ENCODE peak calls at places on chromosomes 6 and 20, in four cellular contexts. One of them, this sample, is unnamed.

GRCh38 chr6:7636151-7636550 is 46.2 kb downstream of the SNRNP48 start:
- DNase-seq in Peyer's patch: no peak
- DNase-seq in suprapubic skin: no peak
- DNase-seq in ascending aorta: no peak
- DNase-seq in this sample: no peak

GRCh38 chr6:15038013-15038791 is 207.7 kb upstream of the JARID2 start:
- DNase-seq in Peyer's patch: no peak
- DNase-seq in suprapubic skin: no peak
- DNase-seq in ascending aorta: no peak
- DNase-seq in this sample: no peak

GRCh38 chr6:110813813-110814487 is 1.3 kb downstream of the CDK19 start:
- DNase-seq in Peyer's patch: no peak
- DNase-seq in suprapubic skin: no peak
- DNase-seq in ascending aorta: no peak
- DNase-seq in this sample: no peak

GRCh38 chr6:125759184-125759902 is 9.9 kb downstream of the HEY2 start:
- DNase-seq in Peyer's patch: no peak
- DNase-seq in suprapubic skin: no peak
- DNase-seq in ascending aorta: peak; percentile 75
- DNase-seq in this sample: no peak

GRCh38 chr6:95511404-95511803 is 65.9 kb upstream of the MANEA start:
- DNase-seq in Peyer's patch: no peak
- DNase-seq in suprapubic skin: no peak
- DNase-seq in ascending aorta: no peak
- DNase-seq in this sample: no peak

GRCh38 chr6:10355115-10355702 is 59.7 kb downstream of the TFAP2A start:
- DNase-seq in Peyer's patch: no peak
- DNase-seq in suprapubic skin: no peak
- DNase-seq in ascending aorta: no peak
- DNase-seq in this sample: no peak

GRCh38 chr6:166556871-166557322 is 29.6 kb downstream of the RAMACL start:
- DNase-seq in Peyer's patch: peak; percentile 64
- DNase-seq in suprapubic skin: peak; percentile 96
- DNase-seq in ascending aorta: peak; percentile 97
- DNase-seq in this sample: peak; percentile 97

GRCh38 chr6:134574491-134574890 is 256.6 kb upstream of the SGK1 start:
- DNase-seq in Peyer's patch: no peak
- DNase-seq in suprapubic skin: no peak
- DNase-seq in ascending aorta: no peak
- DNase-seq in this sample: no peak

GRCh38 chr6:83192871-83193746 is at the start of the genes PGM3 and RWDD2A:
- DNase-seq in Peyer's patch: peak; percentile 95
- DNase-seq in suprapubic skin: peak; percentile 92
- DNase-seq in ascending aorta: peak; percentile 95
- DNase-seq in this sample: peak; percentile 94

GRCh38 chr20:50744143-50744792 is 12.9 kb downstream of the PARD6B start:
- DNase-seq in Peyer's patch: peak; percentile 70
- DNase-seq in suprapubic skin: peak; percentile 15
- DNase-seq in ascending aorta: peak; percentile 87
- DNase-seq in this sample: peak; percentile 90

GRCh38 chr6:156511051-156511450 is 266.1 kb upstream of the ARID1B start:
- DNase-seq in Peyer's patch: no peak
- DNase-seq in suprapubic skin: no peak
- DNase-seq in ascending aorta: no peak
- DNase-seq in this sample: no peak

GRCh38 chr6:138103876-138104275 is 3.3 kb downstream of the PERP start:
- DNase-seq in Peyer's patch: no peak
- DNase-seq in suprapubic skin: no peak
- DNase-seq in ascending aorta: no peak
- DNase-seq in this sample: no peak

GRCh38 chr6:169153401-169153800 is 100.2 kb downstream of the THBS2 start:
- DNase-seq in Peyer's patch: no peak
- DNase-seq in suprapubic skin: no peak
- DNase-seq in ascending aorta: no peak
- DNase-seq in this sample: no peak

GRCh38 chr6:158488065-158488464 is 71.8 kb upstream of the TMEM181 start:
- DNase-seq in Peyer's patch: no peak
- DNase-seq in suprapubic skin: no peak
- DNase-seq in ascending aorta: no peak
- DNase-seq in this sample: no peak

GRCh38 chr6:11393713-11394627 is 143.6 kb upstream of the TMEM170B start:
- DNase-seq in Peyer's patch: no peak
- DNase-seq in suprapubic skin: no peak
- DNase-seq in ascending aorta: no peak
- DNase-seq in this sample: no peak

GRCh38 chr6:133952815-133953633 is at the start of gene TBPL1:
- DNase-seq in Peyer's patch: peak; percentile 91
- DNase-seq in suprapubic skin: peak; percentile 97
- DNase-seq in ascending aorta: peak; percentile 97
- DNase-seq in this sample: peak; percentile 96

GRCh38 chr6:155472886-155473285 is 17.2 kb upstream of the NOX3 start:
- DNase-seq in Peyer's patch: no peak
- DNase-seq in suprapubic skin: no peak
- DNase-seq in ascending aorta: no peak
- DNase-seq in this sample: no peak

GRCh38 chr6:5995705-5996686 is 10.7 kb downstream of the NRN1 start:
- DNase-seq in Peyer's patch: peak; percentile 66
- DNase-seq in suprapubic skin: peak; percentile 93
- DNase-seq in ascending aorta: no peak
- DNase-seq in this sample: peak; percentile 73

GRCh38 chr6:26300359-26300758 is 64.6 kb upstream of the BTN3A2 start:
- DNase-seq in Peyer's patch: no peak
- DNase-seq in suprapubic skin: no peak
- DNase-seq in ascending aorta: no peak
- DNase-seq in this sample: no peak

GRCh38 chr6:37965964-37966676 is 146.6 kb downstream of the ZFAND3 start:
- DNase-seq in Peyer's patch: no peak
- DNase-seq in suprapubic skin: no peak
- DNase-seq in ascending aorta: no peak
- DNase-seq in this sample: no peak

GRCh38 chr20:37007898-37008649 is 56.6 kb upstream of the SAMHD1 start:
- DNase-seq in Peyer's patch: no peak
- DNase-seq in suprapubic skin: no peak
- DNase-seq in ascending aorta: no peak
- DNase-seq in this sample: no peak

GRCh38 chr6:38116248-38116647 is 296.7 kb downstream of the ZFAND3 start:
- DNase-seq in Peyer's patch: no peak
- DNase-seq in suprapubic skin: no peak
- DNase-seq in ascending aorta: no peak
- DNase-seq in this sample: no peak

GRCh38 chr6:57104350-57104749 is 14.4 kb downstream of the ZNF451 start:
- DNase-seq in Peyer's patch: no peak
- DNase-seq in suprapubic skin: no peak
- DNase-seq in ascending aorta: no peak
- DNase-seq in this sample: no peak
- H3K36me3 ChIP-seq in Peyer's patch: no peaks in the 10 kb centered on the region
- H3K36me3 ChIP-seq in suprapubic skin: peaks cover 36% of the 10 kb centered on the region
- H3K36me3 ChIP-seq in ascending aorta: peaks cover 38% of the 10 kb centered on the region
- H3K36me3 ChIP-seq in this sample: no peaks in the 10 kb centered on the region

DNA sequence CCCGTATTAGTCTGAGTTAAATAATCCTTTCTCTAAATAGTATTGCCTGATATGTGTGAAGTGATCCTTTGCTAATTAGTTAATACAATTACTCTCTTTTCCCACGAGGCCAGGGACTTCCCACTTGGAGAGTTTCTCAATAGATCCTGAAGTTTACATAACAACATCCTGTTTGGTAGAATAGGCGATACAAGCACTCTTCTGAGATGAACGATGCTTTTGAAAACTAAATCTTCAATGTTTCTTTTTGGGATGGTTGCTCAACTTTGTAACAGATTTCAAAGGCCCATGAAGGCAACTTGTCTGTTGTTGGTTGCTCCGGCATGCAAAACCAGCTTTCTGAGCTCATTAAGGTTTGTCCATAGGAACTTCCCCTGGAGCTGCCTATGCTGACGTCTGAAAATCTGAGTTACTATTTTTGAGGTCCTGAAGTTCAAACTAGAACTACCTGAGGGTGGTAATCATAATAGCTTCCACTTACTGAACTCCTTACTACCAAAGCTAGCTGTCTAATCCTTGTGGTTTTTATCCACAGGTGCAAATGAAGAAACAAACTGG is 25.9 kb upstream of the ROS1 start:
- DNase-seq in Peyer's patch: no peak
- DNase-seq in suprapubic skin: no peak
- DNase-seq in ascending aorta: no peak
- DNase-seq in this sample: no peak
- H3K9me3 ChIP-seq in Peyer's patch: no peaks in the 10 kb centered on the region
- H3K9me3 ChIP-seq in suprapubic skin: no peaks in the 10 kb centered on the region
- H3K9me3 ChIP-seq in ascending aorta: no peaks in the 10 kb centered on the region
- H3K9me3 ChIP-seq in this sample: no peaks in the 10 kb centered on the region

GRCh38 chr20:25214416-25214770 is 18.9 kb downstream of the ENTPD6 start:
- DNase-seq in Peyer's patch: no peak
- DNase-seq in suprapubic skin: no peak
- DNase-seq in ascending aorta: no peak
- DNase-seq in this sample: no peak

GRCh38 chr20:25212242-25212641 is 16.7 kb downstream of the ENTPD6 start:
- DNase-seq in Peyer's patch: no peak
- DNase-seq in suprapubic skin: no peak
- DNase-seq in ascending aorta: no peak
- DNase-seq in this sample: no peak

GRCh38 chr20:25214824-25215223 is 19.3 kb downstream of the ENTPD6 start:
- DNase-seq in Peyer's patch: no peak
- DNase-seq in suprapubic skin: no peak
- DNase-seq in ascending aorta: no peak
- DNase-seq in this sample: no peak

GRCh38 chr20:25215521-25215920 is 20.0 kb downstream of the ENTPD6 start:
- DNase-seq in Peyer's patch: no peak
- DNase-seq in suprapubic skin: peak; percentile 15
- DNase-seq in ascending aorta: no peak
- DNase-seq in this sample: no peak

GRCh38 chr20:25213566-25214415 is 18.3 kb downstream of the ENTPD6 start:
- DNase-seq in Peyer's patch: no peak
- DNase-seq in suprapubic skin: no peak
- DNase-seq in ascending aorta: peak; percentile 25
- DNase-seq in this sample: no peak
- H3K36me3 ChIP-seq in Peyer's patch: no peaks in the 10 kb centered on the region
- H3K36me3 ChIP-seq in suprapubic skin: peaks cover 90% of the 10 kb centered on the region
- H3K36me3 ChIP-seq in ascending aorta: peaks cover 62% of the 10 kb centered on the region
- H3K36me3 ChIP-seq in this sample: peaks cover 91% of the 10 kb centered on the region

GRCh38 chr20:42113236-42113635 is 495.1 kb upstream of the CHD6 start:
- DNase-seq in Peyer's patch: no peak
- DNase-seq in suprapubic skin: no peak
- DNase-seq in ascending aorta: no peak
- DNase-seq in this sample: no peak
- H3K9me3 ChIP-seq in Peyer's patch: no peaks in the 10 kb centered on the region
- H3K9me3 ChIP-seq in suprapubic skin: no peaks in the 10 kb centered on the region
- H3K9me3 ChIP-seq in ascending aorta: no peaks in the 10 kb centered on the region
- H3K9me3 ChIP-seq in this sample: no peaks in the 10 kb centered on the region

GRCh38 chr20:63015147-63015664 is 8.4 kb upstream of the BHLHE23 start:
- DNase-seq in Peyer's patch: no peak
- DNase-seq in suprapubic skin: no peak
- DNase-seq in ascending aorta: no peak
- DNase-seq in this sample: no peak

GRCh38 chr20:63013207-63013606 is 6.4 kb upstream of the BHLHE23 start:
- DNase-seq in Peyer's patch: no peak
- DNase-seq in suprapubic skin: no peak
- DNase-seq in ascending aorta: no peak
- DNase-seq in this sample: no peak

GRCh38 chr20:63014287-63014686 is 7.5 kb upstream of the BHLHE23 start:
- DNase-seq in Peyer's patch: no peak
- DNase-seq in suprapubic skin: no peak
- DNase-seq in ascending aorta: no peak
- DNase-seq in this sample: no peak

GRCh38 chr20:63015665-63016361 is 9.0 kb upstream of the BHLHE23 start:
- DNase-seq in Peyer's patch: no peak
- DNase-seq in suprapubic skin: no peak
- DNase-seq in ascending aorta: no peak
- DNase-seq in this sample: no peak

DNA sequence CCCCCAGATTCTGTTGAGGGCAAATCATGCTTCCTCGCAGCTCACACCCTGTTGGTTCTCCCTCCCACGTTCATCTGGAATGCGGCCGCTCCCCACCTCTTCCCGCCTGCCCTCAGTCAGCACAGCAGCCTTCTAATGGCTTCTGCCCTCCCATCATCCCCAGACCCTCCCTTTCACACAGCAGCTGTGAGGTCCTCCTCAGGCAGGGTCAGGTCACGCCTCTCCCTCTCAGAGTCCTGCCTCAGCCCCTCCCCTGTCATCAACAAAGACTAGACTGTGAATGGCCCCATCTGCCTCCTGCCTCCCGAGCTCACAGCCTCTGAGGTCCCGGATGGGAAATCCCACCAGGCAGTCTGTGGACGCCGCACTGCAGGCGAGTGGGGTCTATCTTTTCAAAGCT is 7.9 kb upstream of the BHLHE23 start:
- DNase-seq in Peyer's patch: no peak
- DNase-seq in suprapubic skin: no peak
- DNase-seq in ascending aorta: no peak
- DNase-seq in this sample: no peak
- H3K36me3 ChIP-seq in Peyer's patch: no peaks in the 10 kb centered on the region
- H3K36me3 ChIP-seq in suprapubic skin: no peaks in the 10 kb centered on the region
- H3K36me3 ChIP-seq in ascending aorta: no peaks in the 10 kb centered on the region
- H3K36me3 ChIP-seq in this sample: no peaks in the 10 kb centered on the region

This sample was measured in sigmoid colon.